ENCODE peak calls at places on chromosomes 3 and 15, in ten cellular contexts. P, X, O, Q, V, D, E, J, U and B are unnamed samples.
A peak's percentile ranks its signal among the peaks of the same experiment; 100 is the strongest.

GRCh38 chr15:83164409-83165404 is 42.9 kb downstream of the HDGFL3 start:
- DNase-seq in P (peak; percentile 18), X (no peak), O (no peak), Q (peak; percentile 65), V (no peak), D (no peak), E (no peak), J (no peak), U (peak; percentile 44), B (no peak)

GRCh38 chr3:194808709-194809108 is 123.0 kb downstream of the FAM43A start:
- DNase-seq in P (peak; percentile 75), X (no peak), O (no peak), Q (peak; percentile 47), V (no peak), D (no peak), E (no peak), J (no peak), U (peak; percentile 86), B (no peak)

GRCh38 chr3:49563040-49563578 is 8.8 kb downstream of the BSN start:
- DNase-seq in P (no peak), X (no peak), O (peak; percentile 73), Q (no peak), V (no peak), D (no peak), E (no peak), J (no peak), U (no peak), B (no peak)

GRCh38 chr15:37771462-37771861 is 163.0 kb upstream of the TMCO5A start:
- DNase-seq in P (no peak), X (no peak), O (no peak), Q (peak; percentile 44), V (no peak), D (no peak), E (no peak), J (no peak), U (peak; percentile 28), B (no peak)

GRCh38 chr3:67018789-67019525 is 20.9 kb downstream of the KBTBD8 start:
- DNase-seq in P (no peak), X (no peak), O (no peak), Q (no peak), V (no peak), D (no peak), E (no peak), J (no peak), U (no peak), B (no peak)

GRCh38 chr3:106249159-106249558 is 380.3 kb upstream of the CBLB start:
- DNase-seq in P (no peak), X (no peak), O (no peak), Q (peak; percentile 52), V (no peak), D (no peak), E (no peak), J (no peak), U (peak; percentile 39), B (no peak)

GRCh38 chr3:151918253-151919029 is 45.0 kb downstream of the SUCNR1 start:
- DNase-seq in P (peak; percentile 18), X (no peak), O (no peak), Q (peak; percentile 71), V (peak; percentile 34), D (no peak), E (peak; percentile 13), J (no peak), U (peak; percentile 69), B (no peak)

GRCh38 chr3:66552846-66553245 is 52.0 kb upstream of the LRIG1 start:
- DNase-seq in P (no peak), X (no peak), O (peak; percentile 52), Q (no peak), V (no peak), D (no peak), E (no peak), J (no peak), U (no peak), B (no peak)

GRCh38 chr15:59420986-59421618 is 16.9 kb upstream of the FAM81A start:
- DNase-seq in P (no peak), X (no peak), O (peak; percentile 73), Q (peak; percentile 57), V (no peak), D (no peak), E (no peak), J (peak; percentile 68), U (peak; percentile 65), B (no peak)

GRCh38 chr15:35784745-35785144 is 238.8 kb upstream of the DPH6 start:
- DNase-seq in P (no peak), X (no peak), O (no peak), Q (peak; percentile 6), V (no peak), D (no peak), E (no peak), J (no peak), U (no peak), B (no peak)

GRCh38 chr15:52649686-52650085 is 29.5 kb downstream of the ATOSA start:
- DNase-seq in P (no peak), X (no peak), O (no peak), Q (no peak), V (no peak), D (no peak), E (no peak), J (no peak), U (peak; percentile 4), B (no peak)

GRCh38 chr3:127791221-127791913 is 30.9 kb downstream of the MGLL start:
- DNase-seq in P (peak; percentile 40), X (no peak), O (peak; percentile 62), Q (peak; percentile 88), V (no peak), D (no peak), E (no peak), J (no peak), U (peak; percentile 56), B (no peak)

GRCh38 chr3:107662109-107662477 is 139.3 kb downstream of the BBX start:
- DNase-seq in P (no peak), X (no peak), O (no peak), Q (peak; percentile 77), V (no peak), D (no peak), E (no peak), J (no peak), U (peak; percentile 92), B (no peak)

GRCh38 chr3:24493951-24494615 is 567 bp downstream of the THRB start:
- DNase-seq in P (no peak), X (no peak), O (peak; percentile 57), Q (peak; percentile 86), V (peak; percentile 71), D (peak; percentile 84), E (no peak), J (no peak), U (peak; percentile 71), B (peak; percentile 91)

GRCh38 chr15:77001966-77002365 is 7.0 kb downstream of the PSTPIP1 start:
- DNase-seq in P (no peak), X (no peak), O (no peak), Q (no peak), V (no peak), D (no peak), E (no peak), J (no peak), U (no peak), B (no peak)

GRCh38 chr15:77002954-77003912 is 8.3 kb downstream of the PSTPIP1 start:
- DNase-seq in P (no peak), X (peak; percentile 60), O (no peak), Q (no peak), V (no peak), D (no peak), E (peak; percentile 75), J (no peak), U (no peak), B (no peak)

GRCh38 chr15:77001351-77001750 is 6.4 kb downstream of the PSTPIP1 start:
- DNase-seq in P (no peak), X (no peak), O (no peak), Q (no peak), V (no peak), D (no peak), E (no peak), J (no peak), U (no peak), B (no peak)

GRCh38 chr15:77004189-77004588 is 9.3 kb downstream of the PSTPIP1 start:
- DNase-seq in P (no peak), X (no peak), O (no peak), Q (no peak), V (no peak), D (peak; percentile 63), E (no peak), J (no peak), U (no peak), B (peak; percentile 71)

DNA sequence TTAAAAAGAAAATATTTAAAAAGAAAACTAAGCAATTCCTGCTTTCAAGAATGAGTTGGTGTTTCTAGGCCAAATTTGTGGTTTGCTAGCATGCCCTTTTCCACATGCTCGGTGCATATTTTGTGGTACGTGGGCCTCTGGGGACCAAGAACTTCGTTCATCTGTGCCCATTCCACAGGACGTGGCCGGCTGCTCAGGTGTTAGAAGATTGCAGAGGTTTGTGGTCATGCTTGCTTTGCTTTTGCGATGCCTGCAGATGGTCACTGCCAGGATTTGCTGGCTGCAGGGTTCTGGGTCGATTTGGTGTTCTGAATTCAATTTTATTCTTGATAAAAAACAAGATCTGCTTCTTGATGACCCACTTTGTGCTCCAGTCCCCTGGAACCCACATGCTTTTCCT is 7.5 kb downstream of the PSTPIP1 start:
- DNase-seq in P (no peak), X (no peak), O (no peak), Q (no peak), V (no peak), D (no peak), E (no peak), J (no peak), U (no peak), B (no peak)
- H3K4me1 ChIP-seq in P (no peaks in the 10 kb centered on the region), X (peaks cover 97% of the 10 kb centered on the region), O (no peaks in the 10 kb centered on the region), Q (no peaks in the 10 kb centered on the region), V (no peaks in the 10 kb centered on the region), D (peaks cover 3% of the 10 kb centered on the region), E (peaks cover 99% of the 10 kb centered on the region), J (no peaks in the 10 kb centered on the region), U (no peaks in the 10 kb centered on the region), B (no peaks in the 10 kb centered on the region)

GRCh38 chr3:47617061-47618010 is 38.7 kb upstream of the CSPG5 start:
- DNase-seq in P (no peak), X (no peak), O (no peak), Q (peak; percentile 50), V (peak; percentile 6), D (no peak), E (no peak), J (no peak), U (peak; percentile 56), B (no peak)
- H3K27ac ChIP-seq in P (no peak overlapping the region), X (no peak overlapping the region), O (no peak overlapping the region), Q (no peak overlapping the region), V (no peak overlapping the region), D (no peak overlapping the region), E (no peak overlapping the region), J (no peak overlapping the region), U (peak overlapping the region; percentile 25), B (no peak overlapping the region)

DNA sequence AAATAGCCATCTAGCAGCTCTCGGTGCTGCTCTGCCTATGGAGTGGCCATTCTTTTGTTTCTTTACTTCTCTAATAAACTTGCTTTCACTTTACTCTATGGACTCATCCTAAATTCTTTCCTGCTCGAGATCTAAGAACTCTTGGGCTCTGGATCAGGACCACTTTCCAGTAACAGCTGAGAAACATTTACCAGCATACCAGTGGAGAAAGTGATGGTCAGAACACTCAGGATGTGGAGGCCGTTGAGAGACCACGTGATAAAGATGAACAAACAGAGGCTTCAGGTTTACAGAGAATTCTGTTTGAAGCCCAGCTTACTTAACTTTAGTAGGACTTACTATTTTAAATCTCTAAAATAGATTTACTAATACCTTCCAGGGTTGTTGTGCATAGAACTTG is 57.0 kb downstream of the FRMD4B start:
- DNase-seq in P (no peak), X (no peak), O (no peak), Q (no peak), V (no peak), D (no peak), E (no peak), J (no peak), U (no peak), B (no peak)
- H3K4me1 ChIP-seq in P (peaks cover 8% of the 10 kb centered on the region), X (peaks cover 24% of the 10 kb centered on the region), O (no peaks in the 10 kb centered on the region), Q (peaks cover 1% of the 10 kb centered on the region), V (no peaks in the 10 kb centered on the region), D (peaks cover 80% of the 10 kb centered on the region), E (peaks cover 29% of the 10 kb centered on the region), J (no peaks in the 10 kb centered on the region), U (no peaks in the 10 kb centered on the region), B (no peaks in the 10 kb centered on the region)

GRCh38 chr3:171874879-171875278 is 31.7 kb downstream of the TMEM212 start:
- DNase-seq in P (peak; percentile 42), X (no peak), O (no peak), Q (peak; percentile 64), V (no peak), D (no peak), E (no peak), J (no peak), U (peak; percentile 39), B (no peak)
- H3K27ac ChIP-seq in P (peak overlapping the region; percentile 89), X (no peak overlapping the region), O (no peak overlapping the region), Q (peak overlapping the region; percentile 99), V (no peak overlapping the region), D (peak overlapping the region; percentile 60), E (no peak overlapping the region), J (no peak overlapping the region), U (peak overlapping the region; percentile 88), B (peak overlapping the region; percentile 49)